ENCODE peak calls at places on chromosome 4, in eight cellular contexts. R, F, L, C, H, P, M and E are unnamed samples.
A peak's percentile ranks its signal among the peaks of the same experiment; 100 is the strongest.

GRCh38 chr4:134958862-134959261 is 757.3 kb upstream of the PABPC4L start:
- DNase-seq in R (no peak), F (no peak), C (no peak), P (no peak), M (no peak), H (no peak), L (no peak), E (no peak)

GRCh38 chr4:119835511-119835910 is 206.9 kb upstream of the PDE5A start:
- DNase-seq in C (no peak), R (peak; percentile 35), L (no peak), F (peak; percentile 55), P (no peak), H (peak; percentile 30), M (no peak), E (peak; percentile 47)

GRCh38 chr4:118557298-118557851 is 127.8 kb upstream of the METTL14 start:
- DNase-seq in R (peak; percentile 62), F (peak; percentile 60), L (no peak), P (no peak), M (no peak), H (peak; percentile 57), C (no peak), E (peak; percentile 30)

GRCh38 chr4:119536572-119537528 is 91.8 kb downstream of the PDE5A start:
- DNase-seq in L (no peak), H (peak; percentile 85), M (no peak), R (peak; percentile 62), P (no peak), C (no peak), F (peak; percentile 81), E (no peak)

GRCh38 chr4:146340798-146341197 is 126.5 kb downstream of the REELD1 start:
- DNase-seq in C (no peak), R (peak; percentile 56), F (peak; percentile 70), P (no peak), H (peak; percentile 23), M (peak; percentile 8), L (no peak), E (no peak)

GRCh38 chr4:107220976-107221375 is 184.9 kb upstream of the DKK2 start:
- DNase-seq in R (no peak), F (peak; percentile 92), H (no peak), C (no peak), L (no peak), P (no peak), M (no peak), E (no peak)

GRCh38 chr4:6180841-6181631 is 19.3 kb downstream of the JAKMIP1 start:
- DNase-seq in F (no peak), L (peak; percentile 55), M (no peak), C (peak; percentile 1), H (no peak), R (no peak), P (no peak), E (no peak)

GRCh38 chr4:151218343-151218742 is 58.6 kb upstream of the PRSS48 start:
- DNase-seq in R (peak; percentile 55), M (no peak), L (no peak), F (peak; percentile 41), H (no peak), P (no peak), C (no peak), E (no peak)

GRCh38 chr4:137300776-137301175 is 231.5 kb downstream of the PCDH18 start:
- DNase-seq in H (no peak), R (peak; percentile 57), L (no peak), M (no peak), C (no peak), F (peak; percentile 36), P (no peak), E (peak; percentile 25)

GRCh38 chr4:152045781-152046571 is 285.2 kb upstream of the GATB start:
- DNase-seq in R (no peak), L (peak; percentile 4), F (peak; percentile 29), M (no peak), P (peak; percentile 69), H (no peak), C (peak; percentile 81), E (no peak)

GRCh38 chr4:66855956-66856355 is 689.3 kb downstream of the CENPC start:
- DNase-seq in F (peak; percentile 41), C (no peak), R (no peak), P (no peak), L (no peak), H (no peak), M (no peak), E (no peak)

GRCh38 chr4:3065551-3065950 is 8.8 kb downstream of the HTT-AS start:
- DNase-seq in P (no peak), C (no peak), F (no peak), H (no peak), R (no peak), M (no peak), L (no peak), E (no peak)

GRCh38 chr4:174119051-174119450 is 164.4 kb downstream of the FBXO8 start:
- DNase-seq in L (no peak), F (peak; percentile 72), H (no peak), R (peak; percentile 47), M (peak; percentile 39), P (no peak), C (no peak), E (peak; percentile 68)

GRCh38 chr4:55866290-55866907 is 13.0 kb downstream of the EXOC1 start:
- DNase-seq in L (peak; percentile 17), F (peak; percentile 93), H (peak; percentile 72), R (peak; percentile 95), M (no peak), P (no peak), C (no peak), E (peak; percentile 89)

DNA sequence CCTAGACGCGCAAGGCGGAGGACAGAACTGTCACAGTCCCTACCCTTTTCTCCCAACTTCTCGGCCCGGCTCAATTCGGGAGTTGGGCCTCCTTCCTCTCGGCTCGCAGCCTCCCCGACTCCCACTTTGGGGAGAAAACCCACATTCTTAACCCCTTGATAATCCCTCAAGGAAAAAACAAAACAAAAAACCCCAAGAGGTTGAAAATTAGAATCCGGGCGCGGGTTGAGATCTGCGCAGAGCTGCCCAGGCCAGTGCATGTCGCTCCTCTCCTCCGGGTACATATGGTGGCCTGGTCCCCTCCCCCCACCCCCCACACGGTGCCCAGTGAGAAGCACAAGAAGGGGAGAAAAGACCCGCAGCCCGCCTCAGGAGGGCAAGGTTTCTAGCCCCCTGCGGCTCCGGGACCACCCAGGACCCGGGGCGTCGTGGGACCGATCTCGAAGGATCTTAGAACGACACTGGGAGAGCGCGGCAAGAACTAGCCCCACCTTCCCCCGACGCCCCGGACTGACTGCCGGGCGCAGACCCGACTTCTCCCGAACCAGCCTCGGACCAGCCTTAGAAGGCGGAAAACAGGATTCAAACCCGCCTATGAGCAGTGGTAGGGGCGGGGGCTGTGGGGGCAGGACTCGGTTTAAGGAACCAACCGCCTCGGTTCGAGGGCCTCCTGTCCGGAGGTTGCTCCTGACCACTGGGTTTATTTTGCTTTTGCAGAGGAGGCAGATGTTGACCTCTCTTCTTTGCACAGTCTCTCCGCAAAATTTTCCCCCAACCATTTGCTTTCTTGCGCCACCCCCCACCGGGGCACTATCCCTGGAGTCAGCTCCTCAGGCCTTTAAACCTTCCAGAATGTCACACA is 2.5 kb upstream of the PDGFRA start:
- DNase-seq in M (no peak), C (no peak), P (peak; percentile 70), F (peak; percentile 91), H (no peak), R (peak; percentile 76), L (no peak), E (no peak)
- H3K4me3 ChIP-seq in M (peak overlapping the region; percentile 64), C (no peak overlapping the region), P (peak overlapping the region; percentile 17), F (peak overlapping the region; percentile 87), H (peak overlapping the region; percentile 45), R (peak overlapping the region; percentile 66), L (no peak overlapping the region), E (peak overlapping the region; percentile 78)

GRCh38 chr4:95548738-95549245 is at the start of gene UNC5C:
- DNase-seq in H (peak; percentile 23), L (no peak), M (peak; percentile 82), P (peak; percentile 70), R (peak; percentile 64), F (peak; percentile 82), C (peak; percentile 66), E (no peak)

GRCh38 chr4:95551653-95552052 is 2.9 kb upstream of the UNC5C start:
- DNase-seq in H (no peak), M (no peak), F (no peak), C (no peak), R (no peak), P (no peak), L (no peak), E (no peak)

GRCh38 chr4:95549246-95550138 is 719 bp upstream of the UNC5C start:
- DNase-seq in F (peak; percentile 62), L (no peak), C (peak; percentile 71), R (peak; percentile 63), H (peak; percentile 44), P (no peak), M (peak; percentile 63), E (no peak)

GRCh38 chr4:95552942-95553550 is 4.3 kb upstream of the UNC5C start:
- DNase-seq in C (no peak), P (no peak), M (no peak), F (no peak), R (no peak), H (no peak), L (no peak), E (no peak)

GRCh38 chr4:95550566-95550965 is 1.8 kb upstream of the UNC5C start:
- DNase-seq in F (no peak), C (no peak), M (no peak), H (no peak), R (no peak), P (no peak), L (no peak), E (no peak)
- H3K4me3 ChIP-seq in F (no peak overlapping the region), C (no peak overlapping the region), M (peak overlapping the region; percentile 95), H (no peak overlapping the region), R (no peak overlapping the region), P (no peak overlapping the region), L (no peak overlapping the region), E (no peak overlapping the region)

GRCh38 chr4:127470290-127470809 is 162.4 kb upstream of the INTU start:
- DNase-seq in H (no peak), M (no peak), P (no peak), F (no peak), C (no peak), L (no peak), R (no peak), E (no peak)

GRCh38 chr4:127463883-127464282 is 168.9 kb upstream of the INTU start:
- DNase-seq in C (no peak), H (no peak), R (no peak), L (no peak), F (no peak), M (no peak), P (no peak), E (no peak)

DNA sequence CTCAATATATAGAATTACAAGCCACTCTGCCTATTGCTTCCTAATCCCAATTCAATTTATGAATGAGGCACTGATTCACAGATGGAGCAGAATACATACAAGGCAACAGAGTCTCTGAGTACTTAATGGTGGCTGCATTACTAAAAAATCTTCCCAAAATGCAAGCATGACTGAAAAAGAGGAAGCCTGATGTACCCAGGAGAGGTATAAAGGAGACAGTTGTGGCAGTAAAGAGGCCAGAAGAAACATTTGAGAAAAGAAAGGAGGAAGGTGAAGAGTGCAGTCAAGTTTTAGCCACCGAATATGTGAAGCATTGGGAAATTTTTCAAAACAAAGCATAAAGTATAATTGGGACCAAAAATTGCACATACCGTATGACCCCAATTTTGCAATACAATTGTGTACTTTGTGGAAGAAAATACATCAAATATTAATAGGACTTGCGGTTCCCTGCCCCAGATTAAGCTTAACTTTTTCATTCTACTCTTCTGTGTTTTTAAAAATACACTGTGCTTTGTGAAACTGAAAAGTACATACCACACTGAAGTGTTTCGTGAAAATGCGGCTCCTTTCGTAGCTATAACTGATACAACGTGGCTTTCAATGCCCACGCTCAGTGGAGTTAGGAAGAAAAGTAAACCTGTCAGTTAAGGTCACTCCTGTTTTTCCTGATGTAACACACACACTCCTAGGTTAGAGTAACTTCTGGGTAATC is 163.0 kb upstream of the INTU start:
- DNase-seq in F (no peak), R (no peak), H (no peak), P (no peak), C (no peak), L (no peak), M (no peak), E (no peak)
- H3K4me3 ChIP-seq in F (no peak overlapping the region), R (no peak overlapping the region), H (no peak overlapping the region), P (no peak overlapping the region), C (no peak overlapping the region), L (no peak overlapping the region), M (no peak overlapping the region), E (no peak overlapping the region)

GRCh38 chr4:88597970-88598369 is 5.7 kb downstream of the HERC3 start:
- DNase-seq in L (no peak), C (no peak), H (no peak), M (no peak), R (no peak), F (no peak), P (no peak), E (no peak)
- H3K4me3 ChIP-seq in L (no peak overlapping the region), C (no peak overlapping the region), H (no peak overlapping the region), M (no peak overlapping the region), R (no peak overlapping the region), F (no peak overlapping the region), P (no peak overlapping the region), E (no peak overlapping the region)